ENCODE peak calls at places on chromosomes 5 and 9, in ten cellular contexts. One of them, this sample, is unnamed.

GRCh38 chr5:59656351-59657254 is 236.9 kb downstream of the PDE4D start:
- DNase-seq in neural progenitor cell: no peak
- DNase-seq in prostate gland: no peak
- DNase-seq in uterus: no peak
- DNase-seq in CD8-positive, alpha-beta T cell: no peak
- DNase-seq in heart left ventricle: no peak
- DNase-seq in spleen: no peak
- DNase-seq in GM23338: no peak
- DNase-seq in SK-N-SH: no peak
- DNase-seq in bronchial epithelial cell: no peak
- DNase-seq in this sample: peak; percentile 40

GRCh38 chr9:113187935-113188595 is 33.0 kb downstream of the FKBP15 start:
- DNase-seq in neural progenitor cell: no peak
- DNase-seq in prostate gland: no peak
- DNase-seq in uterus: peak; percentile 27
- DNase-seq in CD8-positive, alpha-beta T cell: no peak
- DNase-seq in heart left ventricle: peak; percentile 70
- DNase-seq in spleen: peak; percentile 79
- DNase-seq in GM23338: no peak
- DNase-seq in SK-N-SH: no peak
- DNase-seq in bronchial epithelial cell: peak; percentile 97
- DNase-seq in this sample: no peak

GRCh38 chr9:76292246-76292645 is 102.0 kb downstream of the RFK start:
- DNase-seq in neural progenitor cell: no peak
- DNase-seq in prostate gland: no peak
- DNase-seq in uterus: no peak
- DNase-seq in CD8-positive, alpha-beta T cell: no peak
- DNase-seq in heart left ventricle: no peak
- DNase-seq in spleen: no peak
- DNase-seq in GM23338: no peak
- DNase-seq in SK-N-SH: no peak
- DNase-seq in bronchial epithelial cell: no peak
- DNase-seq in this sample: peak; percentile 59

GRCh38 chr9:18496586-18496985 is 22.6 kb downstream of the ADAMTSL1 start:
- DNase-seq in neural progenitor cell: no peak
- DNase-seq in prostate gland: no peak
- DNase-seq in uterus: no peak
- DNase-seq in CD8-positive, alpha-beta T cell: no peak
- DNase-seq in heart left ventricle: no peak
- DNase-seq in spleen: no peak
- DNase-seq in GM23338: no peak
- DNase-seq in SK-N-SH: no peak
- DNase-seq in bronchial epithelial cell: no peak
- DNase-seq in this sample: no peak

GRCh38 chr5:39717186-39717897 is 292.6 kb upstream of the DAB2 start:
- DNase-seq in neural progenitor cell: no peak
- DNase-seq in prostate gland: no peak
- DNase-seq in uterus: no peak
- DNase-seq in CD8-positive, alpha-beta T cell: no peak
- DNase-seq in heart left ventricle: no peak
- DNase-seq in spleen: no peak
- DNase-seq in GM23338: no peak
- DNase-seq in SK-N-SH: no peak
- DNase-seq in bronchial epithelial cell: no peak
- DNase-seq in this sample: no peak

GRCh38 chr9:89639367-89639795 is 34.6 kb downstream of the GADD45G start:
- DNase-seq in neural progenitor cell: no peak
- DNase-seq in prostate gland: peak; percentile 62
- DNase-seq in uterus: peak; percentile 89
- DNase-seq in CD8-positive, alpha-beta T cell: no peak
- DNase-seq in heart left ventricle: peak; percentile 82
- DNase-seq in spleen: peak; percentile 64
- DNase-seq in GM23338: peak; percentile 20
- DNase-seq in SK-N-SH: no peak
- DNase-seq in bronchial epithelial cell: no peak
- DNase-seq in this sample: no peak

GRCh38 chr9:109286571-109286977 is 34.3 kb downstream of the EPB41L4B start:
- DNase-seq in neural progenitor cell: no peak
- DNase-seq in prostate gland: no peak
- DNase-seq in uterus: no peak
- DNase-seq in CD8-positive, alpha-beta T cell: no peak
- DNase-seq in heart left ventricle: no peak
- DNase-seq in spleen: no peak
- DNase-seq in GM23338: no peak
- DNase-seq in SK-N-SH: no peak
- DNase-seq in bronchial epithelial cell: peak; percentile 99
- DNase-seq in this sample: no peak

GRCh38 chr5:40781843-40782409 is 16.2 kb downstream of the PRKAA1 start:
- DNase-seq in neural progenitor cell: no peak
- DNase-seq in prostate gland: no peak
- DNase-seq in uterus: no peak
- DNase-seq in CD8-positive, alpha-beta T cell: no peak
- DNase-seq in heart left ventricle: no peak
- DNase-seq in spleen: no peak
- DNase-seq in GM23338: no peak
- DNase-seq in SK-N-SH: no peak
- DNase-seq in bronchial epithelial cell: peak; percentile 4
- DNase-seq in this sample: no peak

GRCh38 chr9:104895572-104895971 is 32.4 kb downstream of the ABCA1 start:
- DNase-seq in neural progenitor cell: no peak
- DNase-seq in prostate gland: no peak
- DNase-seq in uterus: no peak
- DNase-seq in CD8-positive, alpha-beta T cell: no peak
- DNase-seq in heart left ventricle: no peak
- DNase-seq in spleen: no peak
- DNase-seq in GM23338: no peak
- DNase-seq in SK-N-SH: no peak
- DNase-seq in bronchial epithelial cell: peak; percentile 77
- DNase-seq in this sample: no peak

GRCh38 chr5:112479418-112479817 is 60.3 kb upstream of the EPB41L4A start:
- DNase-seq in neural progenitor cell: no peak
- DNase-seq in prostate gland: peak; percentile 56
- DNase-seq in uterus: no peak
- DNase-seq in CD8-positive, alpha-beta T cell: no peak
- DNase-seq in heart left ventricle: no peak
- DNase-seq in spleen: no peak
- DNase-seq in GM23338: no peak
- DNase-seq in SK-N-SH: no peak
- DNase-seq in bronchial epithelial cell: peak; percentile 94
- DNase-seq in this sample: no peak

GRCh38 chr5:36607838-36608783 is 1.7 kb downstream of the SLC1A3 start:
- DNase-seq in neural progenitor cell: no peak
- DNase-seq in prostate gland: no peak
- DNase-seq in uterus: no peak
- DNase-seq in CD8-positive, alpha-beta T cell: no peak
- DNase-seq in heart left ventricle: no peak
- DNase-seq in spleen: no peak
- DNase-seq in GM23338: no peak
- DNase-seq in SK-N-SH: no peak
- DNase-seq in bronchial epithelial cell: peak; percentile 37
- DNase-seq in this sample: no peak

GRCh38 chr9:114799925-114800324 is 5.9 kb downstream of the TNFSF15 start:
- DNase-seq in neural progenitor cell: no peak
- DNase-seq in prostate gland: no peak
- DNase-seq in uterus: no peak
- DNase-seq in CD8-positive, alpha-beta T cell: no peak
- DNase-seq in heart left ventricle: no peak
- DNase-seq in spleen: no peak
- DNase-seq in GM23338: no peak
- DNase-seq in SK-N-SH: no peak
- DNase-seq in bronchial epithelial cell: no peak
- DNase-seq in this sample: peak; percentile 84

GRCh38 chr5:173816728-173817127 is 71.4 kb upstream of the CPEB4 start:
- DNase-seq in neural progenitor cell: no peak
- DNase-seq in prostate gland: no peak
- DNase-seq in uterus: no peak
- DNase-seq in CD8-positive, alpha-beta T cell: no peak
- DNase-seq in heart left ventricle: no peak
- DNase-seq in spleen: no peak
- DNase-seq in GM23338: no peak
- DNase-seq in SK-N-SH: no peak
- DNase-seq in bronchial epithelial cell: no peak
- DNase-seq in this sample: no peak

GRCh38 chr5:169778622-169779596 is 141.8 kb downstream of the DOCK2 start:
- DNase-seq in neural progenitor cell: no peak
- DNase-seq in prostate gland: no peak
- DNase-seq in uterus: no peak
- DNase-seq in CD8-positive, alpha-beta T cell: no peak
- DNase-seq in heart left ventricle: no peak
- DNase-seq in spleen: no peak
- DNase-seq in GM23338: no peak
- DNase-seq in SK-N-SH: no peak
- DNase-seq in bronchial epithelial cell: no peak
- DNase-seq in this sample: no peak

GRCh38 chr5:139745800-139746690 is 49.6 kb upstream of the PSD2 start:
- DNase-seq in neural progenitor cell: peak; percentile 94
- DNase-seq in prostate gland: peak; percentile 54
- DNase-seq in uterus: peak; percentile 66
- DNase-seq in CD8-positive, alpha-beta T cell: no peak
- DNase-seq in heart left ventricle: peak; percentile 72
- DNase-seq in spleen: peak; percentile 89
- DNase-seq in GM23338: peak; percentile 99
- DNase-seq in SK-N-SH: peak; percentile 85
- DNase-seq in bronchial epithelial cell: peak; percentile 66
- DNase-seq in this sample: peak; percentile 94

GRCh38 chr5:4058899-4059298 is 463.3 kb downstream of the IRX1 start:
- DNase-seq in neural progenitor cell: no peak
- DNase-seq in prostate gland: no peak
- DNase-seq in uterus: no peak
- DNase-seq in CD8-positive, alpha-beta T cell: no peak
- DNase-seq in heart left ventricle: peak; percentile 63
- DNase-seq in spleen: no peak
- DNase-seq in GM23338: no peak
- DNase-seq in SK-N-SH: no peak
- DNase-seq in bronchial epithelial cell: no peak
- DNase-seq in this sample: no peak

GRCh38 chr9:127519301-127520166 is 68.2 kb downstream of the LRSAM1 start:
- DNase-seq in neural progenitor cell: no peak
- DNase-seq in prostate gland: no peak
- DNase-seq in uterus: peak; percentile 50
- DNase-seq in CD8-positive, alpha-beta T cell: no peak
- DNase-seq in heart left ventricle: peak; percentile 68
- DNase-seq in spleen: no peak
- DNase-seq in GM23338: no peak
- DNase-seq in SK-N-SH: no peak
- DNase-seq in bronchial epithelial cell: peak; percentile 90
- DNase-seq in this sample: no peak

GRCh38 chr5:7372399-7372798 is 23.5 kb upstream of the ADCY2 start:
- DNase-seq in neural progenitor cell: no peak
- DNase-seq in prostate gland: no peak
- DNase-seq in uterus: no peak
- DNase-seq in CD8-positive, alpha-beta T cell: no peak
- DNase-seq in heart left ventricle: no peak
- DNase-seq in spleen: no peak
- DNase-seq in GM23338: no peak
- DNase-seq in SK-N-SH: no peak
- DNase-seq in bronchial epithelial cell: no peak
- DNase-seq in this sample: no peak

GRCh38 chr9:123085916-123086315 is 52.4 kb downstream of the GPR21 start:
- DNase-seq in neural progenitor cell: no peak
- DNase-seq in prostate gland: no peak
- DNase-seq in uterus: no peak
- DNase-seq in CD8-positive, alpha-beta T cell: no peak
- DNase-seq in heart left ventricle: no peak
- DNase-seq in spleen: no peak
- DNase-seq in GM23338: no peak
- DNase-seq in SK-N-SH: no peak
- DNase-seq in bronchial epithelial cell: peak; percentile 23
- DNase-seq in this sample: no peak
- H3K36me3 ChIP-seq in neural progenitor cell: peaks cover 20% of the 10 kb centered on the region
- H3K36me3 ChIP-seq in prostate gland: no peaks in the 10 kb centered on the region
- H3K36me3 ChIP-seq in uterus: no peaks in the 10 kb centered on the region
- H3K36me3 ChIP-seq in CD8-positive, alpha-beta T cell: peaks cover 9% of the 10 kb centered on the region
- H3K36me3 ChIP-seq in heart left ventricle: peaks cover 91% of the 10 kb centered on the region
- H3K36me3 ChIP-seq in spleen: peaks cover 38% of the 10 kb centered on the region
- H3K36me3 ChIP-seq in GM23338: peaks cover 3% of the 10 kb centered on the region
- H3K36me3 ChIP-seq in SK-N-SH: peaks cover 49% of the 10 kb centered on the region
- H3K36me3 ChIP-seq in bronchial epithelial cell: peaks cover 15% of the 10 kb centered on the region
- H3K36me3 ChIP-seq in this sample: peaks cover 43% of the 10 kb centered on the region

GRCh38 chr5:141523991-141524390 is 35.1 kb downstream of the PCDHGC5 start:
- DNase-seq in neural progenitor cell: no peak
- DNase-seq in prostate gland: no peak
- DNase-seq in uterus: no peak
- DNase-seq in CD8-positive, alpha-beta T cell: no peak
- DNase-seq in heart left ventricle: no peak
- DNase-seq in spleen: no peak
- DNase-seq in GM23338: no peak
- DNase-seq in SK-N-SH: no peak
- DNase-seq in bronchial epithelial cell: no peak
- DNase-seq in this sample: no peak
- H3K36me3 ChIP-seq in neural progenitor cell: peaks cover 3% of the 10 kb centered on the region
- H3K36me3 ChIP-seq in prostate gland: no peaks in the 10 kb centered on the region
- H3K36me3 ChIP-seq in uterus: no peaks in the 10 kb centered on the region
- H3K36me3 ChIP-seq in CD8-positive, alpha-beta T cell: peaks cover 48% of the 10 kb centered on the region
- H3K36me3 ChIP-seq in heart left ventricle: peaks cover 42% of the 10 kb centered on the region
- H3K36me3 ChIP-seq in spleen: peaks cover 75% of the 10 kb centered on the region
- H3K36me3 ChIP-seq in GM23338: peaks cover 34% of the 10 kb centered on the region
- H3K36me3 ChIP-seq in SK-N-SH: peaks cover 37% of the 10 kb centered on the region
- H3K36me3 ChIP-seq in bronchial epithelial cell: peaks cover 19% of the 10 kb centered on the region
- H3K36me3 ChIP-seq in this sample: peaks cover 84% of the 10 kb centered on the region

GRCh38 chr9:32627394-32627954 is 8.0 kb downstream of the TAF1L start:
- DNase-seq in neural progenitor cell: no peak
- DNase-seq in prostate gland: no peak
- DNase-seq in uterus: no peak
- DNase-seq in CD8-positive, alpha-beta T cell: no peak
- DNase-seq in heart left ventricle: no peak
- DNase-seq in spleen: no peak
- DNase-seq in GM23338: no peak
- DNase-seq in SK-N-SH: no peak
- DNase-seq in bronchial epithelial cell: peak; percentile 98
- DNase-seq in this sample: no peak
- H3K36me3 ChIP-seq in neural progenitor cell: no peaks in the 10 kb centered on the region
- H3K36me3 ChIP-seq in prostate gland: no peaks in the 10 kb centered on the region
- H3K36me3 ChIP-seq in uterus: no peaks in the 10 kb centered on the region
- H3K36me3 ChIP-seq in CD8-positive, alpha-beta T cell: no peaks in the 10 kb centered on the region
- H3K36me3 ChIP-seq in heart left ventricle: no peaks in the 10 kb centered on the region
- H3K36me3 ChIP-seq in spleen: no peaks in the 10 kb centered on the region
- H3K36me3 ChIP-seq in GM23338: no peaks in the 10 kb centered on the region
- H3K36me3 ChIP-seq in SK-N-SH: no peaks in the 10 kb centered on the region
- H3K36me3 ChIP-seq in bronchial epithelial cell: no peaks in the 10 kb centered on the region
- H3K36me3 ChIP-seq in this sample: no peaks in the 10 kb centered on the region

DNA sequence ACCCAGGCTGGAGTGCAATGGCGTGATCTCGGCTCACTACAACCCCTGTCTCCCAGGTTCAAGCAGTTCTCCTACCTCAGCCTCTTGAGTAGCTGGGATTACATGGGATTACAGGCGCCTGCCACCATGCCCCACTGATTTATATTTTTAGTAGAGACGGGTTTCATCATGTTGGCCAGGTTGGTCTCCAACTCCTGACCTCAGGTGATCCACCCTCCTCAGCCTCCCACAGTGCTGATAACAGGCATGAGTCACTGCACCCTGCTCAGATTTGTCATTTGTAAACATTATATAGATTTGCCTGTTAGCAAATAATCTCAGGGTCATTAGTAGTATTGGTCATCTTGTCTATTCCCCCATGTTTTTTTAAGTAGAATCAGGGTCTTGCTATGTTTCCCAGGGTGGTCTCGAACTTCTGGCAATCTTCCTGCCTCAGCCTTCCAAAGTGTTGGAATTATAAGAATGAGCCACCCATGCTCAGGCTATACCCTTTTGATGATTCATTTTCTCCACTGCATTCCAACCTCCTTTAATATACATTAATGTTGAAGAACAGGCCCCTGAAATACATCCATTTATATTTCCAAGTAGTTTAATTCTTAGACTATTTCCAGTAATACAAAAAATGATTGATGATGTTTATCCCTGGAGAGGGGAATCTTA is 17.3 kb downstream of the CENPH start:
- DNase-seq in neural progenitor cell: no peak
- DNase-seq in prostate gland: no peak
- DNase-seq in uterus: no peak
- DNase-seq in CD8-positive, alpha-beta T cell: no peak
- DNase-seq in heart left ventricle: no peak
- DNase-seq in spleen: no peak
- DNase-seq in GM23338: no peak
- DNase-seq in SK-N-SH: no peak
- DNase-seq in bronchial epithelial cell: peak; percentile 80
- DNase-seq in this sample: peak; percentile 17
- H3K36me3 ChIP-seq in neural progenitor cell: peaks cover 14% of the 10 kb centered on the region
- H3K36me3 ChIP-seq in prostate gland: no peaks in the 10 kb centered on the region
- H3K36me3 ChIP-seq in uterus: peaks cover 2% of the 10 kb centered on the region
- H3K36me3 ChIP-seq in CD8-positive, alpha-beta T cell: no peaks in the 10 kb centered on the region
- H3K36me3 ChIP-seq in heart left ventricle: no peaks in the 10 kb centered on the region
- H3K36me3 ChIP-seq in spleen: no peaks in the 10 kb centered on the region
- H3K36me3 ChIP-seq in GM23338: peaks cover 11% of the 10 kb centered on the region
- H3K36me3 ChIP-seq in SK-N-SH: peaks cover 4% of the 10 kb centered on the region
- H3K36me3 ChIP-seq in bronchial epithelial cell: no peaks in the 10 kb centered on the region
- H3K36me3 ChIP-seq in this sample: peaks cover 42% of the 10 kb centered on the region

This sample was measured in WERI-Rb-1.